ENCODE peak calls at places on chromosomes 1 and 21, in seven cellular contexts. H is GM23248, Q is endodermal cell, Z is heart right ventricle, U is left ventricle myocardium inferior, L is right cardiac atrium, T is HCT116. Y is an unnamed sample.

GRCh38 chr1:30758785-30759380 is 1.3 kb upstream of the LAPTM5 start:
- DNase-seq in L (peak), T (peak), Z (no peak), H (peak), U (no peak), Q (peak), Y (no peak)

GRCh38 chr1:245938046-245938435 is 569.0 kb downstream of the SMYD3 start:
- DNase-seq in L (no peak), U (no peak), Z (no peak), T (no peak), Q (no peak), H (no peak), Y (no peak)

GRCh38 chr1:30852026-30852425 is 56.5 kb downstream of the SDC3 start:
- DNase-seq in L (peak), U (peak), H (peak), T (no peak), Q (no peak), Z (peak), Y (peak)

GRCh38 chr1:67880056-67880601 is 46.9 kb upstream of the GNG12 start:
- DNase-seq in Z (no peak), Q (no peak), H (peak), L (no peak), T (no peak), U (no peak), Y (peak)

GRCh38 chr1:160397651-160398050 is 2.7 kb upstream of the VANGL2 start:
- DNase-seq in Z (no peak), L (no peak), T (no peak), U (no peak), Q (no peak), H (no peak), Y (no peak)

GRCh38 chr1:41364444-41365319 is 3.4 kb downstream of the FOXO6 start:
- DNase-seq in U (no peak), L (no peak), T (no peak), H (no peak), Z (no peak), Q (no peak), Y (no peak)

GRCh38 chr1:3819626-3820245 is 23.4 kb upstream of the LRRC47 start:
- DNase-seq in T (no peak), Z (no peak), U (no peak), Q (no peak), H (no peak), L (no peak), Y (no peak)

GRCh38 chr1:11478571-11479374 is at the start of gene DISP3:
- DNase-seq in L (peak), Q (peak), Z (peak), U (peak), H (peak), T (peak), Y (no peak)

GRCh38 chr1:78665809-78666208 is 16.2 kb downstream of the IFI44 start:
- DNase-seq in H (no peak), Z (no peak), L (no peak), Q (no peak), T (no peak), U (no peak), Y (no peak)

GRCh38 chr1:60727553-60727952 is 354.8 kb upstream of the NFIA start:
- DNase-seq in Z (no peak), Q (no peak), T (no peak), U (no peak), L (no peak), H (no peak), Y (no peak)

GRCh38 chr1:203129501-203130231 is 2.1 kb downstream of the ADORA1 start:
- DNase-seq in Q (peak), T (no peak), U (peak), L (peak), Z (peak), H (peak), Y (peak)

GRCh38 chr1:115214098-115214497 is 124.0 kb downstream of the NGF start:
- DNase-seq in Z (no peak), H (no peak), L (no peak), Q (no peak), T (no peak), U (no peak), Y (no peak)

GRCh38 chr1:42170779-42171621 is 6.5 kb upstream of the GUCA2A start:
- DNase-seq in L (no peak), U (no peak), T (no peak), Q (peak), Z (no peak), H (no peak), Y (no peak)

GRCh38 chr1:60988827-60989363 is 93.5 kb upstream of the NFIA start:
- DNase-seq in Z (peak), Q (no peak), U (peak), T (no peak), H (peak), L (no peak), Y (no peak)

GRCh38 chr1:210293191-210293607 is 35.5 kb upstream of the HHAT start:
- DNase-seq in L (peak), T (no peak), U (peak), Q (no peak), H (peak), Z (peak), Y (no peak)

GRCh38 chr1:204837440-204838084 is 33.1 kb upstream of the NFASC start:
- DNase-seq in T (no peak), L (no peak), Q (peak), Z (peak), H (peak), U (peak), Y (no peak)

GRCh38 chr1:76901158-76901767 is 34.0 kb downstream of the ST6GALNAC5 start:
- DNase-seq in Q (peak), T (peak), H (peak), Z (peak), L (no peak), U (no peak), Y (peak)

GRCh38 chr21:42624095-42624830 is 29.2 kb upstream of the PDE9A start:
- DNase-seq in Q (no peak), U (no peak), H (no peak), T (no peak), L (no peak), Z (no peak), Y (no peak)

GRCh38 chr1:118093017-118093416 is 92.0 kb downstream of the SPAG17 start:
- DNase-seq in Q (no peak), T (no peak), H (no peak), Z (no peak), U (no peak), L (no peak), Y (no peak)

GRCh38 chr1:42334240-42335049 is 590 bp downstream of the FOXJ3 start:
- DNase-seq in T (peak), L (peak), H (peak), Z (peak), Q (peak), U (peak), Y (no peak)

GRCh38 chr1:154445040-154445472 is 39.9 kb downstream of the IL6R start:
- DNase-seq in H (peak), Z (no peak), L (no peak), T (no peak), U (no peak), Q (no peak), Y (no peak)

GRCh38 chr1:198622532-198623218 is 16.2 kb upstream of the PTPRC start:
- DNase-seq in Z (no peak), H (no peak), U (no peak), Q (no peak), L (no peak), T (no peak), Y (no peak)

GRCh38 chr1:198620951-198621824 is 17.7 kb upstream of the PTPRC start:
- DNase-seq in U (no peak), H (no peak), L (no peak), Q (no peak), Z (no peak), T (no peak), Y (no peak)

GRCh38 chr1:198623920-198624647 is 14.8 kb upstream of the PTPRC start:
- DNase-seq in Q (no peak), H (peak), Z (no peak), T (no peak), L (no peak), U (no peak), Y (no peak)

GRCh38 chr1:198619375-198620140 is 19.3 kb upstream of the PTPRC start:
- DNase-seq in L (no peak), Z (no peak), T (no peak), H (no peak), U (no peak), Q (no peak), Y (no peak)

DNA sequence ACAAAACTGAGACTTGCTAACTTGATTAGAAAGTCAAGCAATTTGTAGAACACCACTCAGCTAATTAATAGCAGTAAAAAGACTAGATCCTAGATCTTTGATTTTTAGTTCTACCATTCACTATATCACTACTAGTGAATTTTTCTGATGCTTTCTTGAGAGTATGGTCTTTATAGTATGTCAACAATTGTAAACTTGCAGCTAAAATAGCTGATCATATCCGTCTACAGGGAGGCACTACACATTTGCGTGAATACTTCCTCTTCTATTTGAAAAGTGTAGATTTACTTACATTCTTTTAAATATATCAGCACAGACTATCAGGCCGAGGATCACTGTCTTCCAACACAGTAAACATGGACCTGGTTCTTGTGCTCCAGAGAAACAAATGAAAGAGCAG is 18.6 kb upstream of the PTPRC start:
- DNase-seq in U (no peak), Z (no peak), H (no peak), Q (no peak), L (no peak), T (no peak), Y (no peak)
- H3K4me3 ChIP-seq in U (no peak), Z (no peak), H (no peak), Q (no peak), L (no peak), T (no peak), Y (no peak)

GRCh38 chr1:201946224-201946908 is at the start of gene LMOD1:
- DNase-seq in H (peak), U (peak), Q (peak), Z (peak), L (peak), T (no peak), Y (no peak)
- H3K4me3 ChIP-seq in H (peak), U (peak), Q (peak), Z (peak), L (peak), T (no peak), Y (no peak)

DNA sequence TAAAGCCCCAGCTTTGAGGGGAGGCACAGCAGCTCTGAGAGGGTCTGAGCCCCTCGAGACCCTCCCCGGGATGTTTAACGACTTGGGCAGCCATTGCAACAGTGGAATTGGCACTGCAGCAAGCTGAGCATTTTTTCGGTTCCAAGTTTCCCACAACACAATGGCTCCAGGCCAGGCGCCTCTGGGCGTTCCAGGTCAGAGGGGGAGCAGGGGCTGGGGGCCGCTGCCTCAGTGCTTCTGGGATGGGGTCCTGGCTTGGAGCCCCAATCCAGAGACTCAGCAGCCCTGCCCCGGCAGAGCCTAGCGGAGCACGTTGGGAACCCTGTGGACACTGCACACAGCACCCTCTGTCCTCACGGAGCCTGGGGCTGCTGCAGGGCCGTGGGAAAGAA is 50.0 kb downstream of the COL18A1 start:
- DNase-seq in Q (no peak), U (peak), T (no peak), L (peak), H (no peak), Z (no peak), Y (no peak)
- H3K4me3 ChIP-seq in Q (no peak), U (peak), T (no peak), L (no peak), H (peak), Z (peak), Y (peak)

DNA sequence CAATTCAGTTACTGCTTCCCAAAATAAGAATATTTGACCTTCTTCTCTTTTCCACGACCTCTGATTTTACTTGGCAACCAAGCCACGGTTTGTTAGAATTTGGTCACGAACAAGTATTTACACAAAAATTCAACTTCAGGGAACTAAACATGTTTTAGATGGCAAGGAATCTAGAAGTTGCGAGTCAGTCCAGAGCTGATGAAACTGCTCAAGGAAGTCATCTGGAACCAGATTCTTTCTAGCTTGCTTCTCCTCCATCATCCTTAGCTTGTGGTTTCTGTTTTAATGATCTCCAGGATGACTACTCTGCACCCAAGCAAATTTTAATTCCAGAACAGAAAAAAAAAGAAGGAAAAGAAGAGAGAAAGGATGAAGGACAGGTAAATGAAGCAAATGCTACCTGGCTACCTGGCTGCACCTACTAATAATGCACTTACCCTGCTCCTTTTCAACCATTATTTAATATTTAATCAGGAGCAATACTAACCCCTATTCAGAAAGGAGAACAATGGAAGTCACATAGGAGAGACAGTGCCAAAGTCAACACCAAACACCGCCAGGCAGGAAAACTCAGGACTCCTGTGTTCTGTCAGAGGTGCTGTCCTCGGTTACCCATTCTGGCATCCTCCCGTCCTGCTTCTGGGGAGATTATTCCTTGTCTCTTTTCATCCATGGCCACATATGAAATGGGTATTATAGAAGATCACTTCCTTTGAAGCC is 54.2 kb upstream of the RGS7 start:
- DNase-seq in T (no peak), L (no peak), U (no peak), Z (no peak), H (peak), Q (no peak), Y (no peak)
- H3K4me3 ChIP-seq in T (no peak), L (no peak), U (no peak), Z (no peak), H (no peak), Q (no peak), Y (no peak)

DNA sequence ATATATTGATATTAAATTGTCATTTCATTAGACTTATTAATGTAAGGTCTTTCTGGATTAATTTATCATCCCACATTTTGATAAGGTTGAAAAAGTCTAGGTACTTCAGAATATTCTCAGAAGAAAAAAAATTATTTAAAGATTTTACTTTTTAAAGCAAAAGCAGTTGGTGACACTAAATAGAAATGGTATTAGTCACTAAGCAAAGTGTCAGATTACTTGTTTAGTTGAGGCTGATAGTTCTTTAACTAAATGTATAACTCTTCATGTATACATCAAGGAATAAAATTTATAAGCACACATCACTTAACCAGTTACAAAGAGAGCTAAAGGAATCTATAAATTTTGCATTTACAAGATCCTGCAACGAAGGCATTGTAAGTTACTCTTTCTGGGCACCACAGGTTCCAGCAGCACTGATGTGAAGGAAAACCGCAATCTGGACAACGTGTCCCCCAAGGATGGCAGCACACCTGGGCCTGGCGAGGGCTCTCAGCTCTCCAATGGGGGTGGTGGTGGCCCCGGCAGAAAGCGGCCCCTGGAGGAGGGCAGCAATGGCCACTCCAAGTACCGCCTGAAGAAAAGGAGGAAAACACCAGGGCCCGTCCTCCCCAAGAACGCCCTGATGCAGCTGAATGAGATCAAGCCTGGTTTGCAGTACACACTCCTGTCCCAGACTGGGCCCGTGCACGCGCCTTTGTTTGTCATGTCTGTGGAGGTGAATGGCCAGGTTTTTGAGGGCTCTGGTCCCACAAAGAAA is 101.1 kb downstream of the ADARB1 start:
- DNase-seq in Q (no peak), L (no peak), T (no peak), Z (no peak), U (no peak), H (peak), Y (no peak)
- H3K4me3 ChIP-seq in Q (no peak), L (no peak), T (no peak), Z (no peak), U (no peak), H (no peak), Y (no peak)

DNA sequence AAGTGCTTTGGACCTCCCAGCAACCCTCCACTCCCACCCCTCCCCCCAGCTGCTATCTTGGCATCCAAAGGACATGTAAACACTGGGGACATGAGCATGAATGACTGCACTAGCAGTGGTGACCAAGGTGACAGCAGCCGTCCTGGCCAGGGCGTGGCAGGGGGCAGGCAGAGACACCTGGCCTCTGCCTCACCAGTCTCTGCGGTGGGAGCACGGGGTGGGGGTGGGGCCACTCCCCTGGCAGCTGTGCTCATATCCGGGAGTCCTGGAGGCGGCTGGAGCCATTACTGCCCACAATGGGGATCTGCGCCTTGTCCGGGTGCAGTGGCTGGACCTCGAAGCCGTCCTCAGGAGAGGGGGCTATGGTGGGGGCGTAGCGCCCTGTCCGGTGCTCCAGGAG is 5.9 kb downstream of the CCDC24 start:
- DNase-seq in Q (no peak), H (no peak), Z (no peak), L (no peak), U (no peak), T (no peak), Y (no peak)
- H3K4me3 ChIP-seq in Q (no peak), H (no peak), Z (no peak), L (no peak), U (no peak), T (no peak), Y (no peak)

Y was measured in LNCaP clone FGC.